ENCODE peak calls at places on chromosome 2, in six cellular contexts. R is glutamatergic neuron, G is smooth muscle cell of the brain vasculature, M is putamen, D is amniotic epithelial cell, P is stromal cell of bone marrow. S is an unnamed sample.

GRCh38 chr2:98403878-98404277 is 40.8 kb upstream of the INPP4A start:
- DNase-seq in R (no peak), M (no peak), G (no peak), D (no peak), P (no peak), S (no peak)

GRCh38 chr2:126898636-126899035 is at the start of gene TEX51:
- DNase-seq in R (no peak), G (no peak), M (no peak), D (no peak), P (no peak), S (no peak)

GRCh38 chr2:211745295-211746097 is 793.1 kb downstream of the ERBB4 start:
- DNase-seq in M (peak), G (peak), P (peak), R (peak), D (peak), S (peak)

GRCh38 chr2:101442042-101442666 is 32.8 kb downstream of the RFX8 start:
- DNase-seq in M (no peak), D (peak), P (peak), G (no peak), R (no peak), S (peak)

GRCh38 chr2:62992561-62992960 is 58.1 kb upstream of the OTX1 start:
- DNase-seq in D (no peak), P (no peak), R (no peak), G (no peak), M (no peak), S (no peak)

GRCh38 chr2:28949617-28950305 is 31.3 kb upstream of the TOGARAM2 start:
- DNase-seq in D (peak), P (no peak), G (no peak), M (no peak), R (no peak), S (no peak)

GRCh38 chr2:201070966-201071304 is 536 bp downstream of the HYCC2 start:
- DNase-seq in R (no peak), G (no peak), D (peak), P (no peak), M (no peak), S (no peak)

GRCh38 chr2:8605350-8606065 is 76.3 kb upstream of the ID2 start:
- DNase-seq in G (no peak), P (no peak), R (no peak), M (no peak), D (peak), S (peak)

GRCh38 chr2:832635-833034 is 118.0 kb upstream of the SNTG2 start:
- DNase-seq in D (no peak), P (no peak), G (no peak), M (no peak), R (no peak), S (no peak)

GRCh38 chr2:46780801-46781445 is 134.7 kb downstream of the MCFD2 start:
- DNase-seq in P (no peak), R (peak), M (no peak), D (peak), G (no peak), S (peak)

GRCh38 chr2:180873219-180873618 is 107.2 kb upstream of the UBE2E3 start:
- DNase-seq in G (no peak), D (no peak), R (no peak), P (no peak), M (no peak), S (no peak)

GRCh38 chr2:240208096-240208495 is 67.6 kb upstream of the OTOS start:
- DNase-seq in M (no peak), D (no peak), R (no peak), G (no peak), P (no peak), S (no peak)

S was measured in choroid plexus epithelial cell.